ENCODE peak calls at places on chromosomes 2 and 18, in eight cellular contexts. J, R, S, Z, V, U, K and F are unnamed samples.

GRCh38 chr2:17083902-17084301 is 418.3 kb upstream of the CYRIA start:
- DNase-seq in V (no peak), U (no peak), S (peak), Z (no peak), J (peak), K (no peak), R (no peak), F (no peak)

GRCh38 chr2:6027066-6027465 is 334.9 kb downstream of the SOX11 start:
- DNase-seq in R (no peak), Z (no peak), J (no peak), V (no peak), S (no peak), K (no peak), U (no peak), F (no peak)

GRCh38 chr18:47997338-47997780 is 66.9 kb upstream of the SMAD2 start:
- DNase-seq in U (peak), Z (no peak), J (peak), S (no peak), K (no peak), R (no peak), V (no peak), F (peak)

GRCh38 chr2:143730950-143731254 is 601.7 kb downstream of the ARHGAP15 start:
- DNase-seq in Z (no peak), K (no peak), J (peak), R (no peak), S (no peak), V (no peak), U (peak), F (no peak)

GRCh38 chr2:127598711-127599110 is 47.2 kb upstream of the GPR17 start:
- DNase-seq in V (no peak), J (peak), S (no peak), U (no peak), K (no peak), Z (no peak), R (no peak), F (no peak)

GRCh38 chr18:23784811-23785245 is 95.6 kb downstream of the LAMA3 start:
- DNase-seq in K (peak), U (no peak), Z (peak), J (peak), R (no peak), V (no peak), S (peak), F (peak)

GRCh38 chr2:210252699-210253606 is 27.7 kb upstream of the ACADL start:
- DNase-seq in J (no peak), V (no peak), R (peak), Z (no peak), S (no peak), K (no peak), U (no peak), F (no peak)

GRCh38 chr2:196479350-196479749 is 160.2 kb upstream of the CCDC150 start:
- DNase-seq in K (no peak), Z (no peak), V (no peak), S (no peak), U (no peak), R (no peak), J (peak), F (peak)

GRCh38 chr2:97997774-97998392 is 2.1 kb upstream of the TMEM131 start:
- DNase-seq in R (no peak), J (no peak), V (no peak), K (no peak), S (no peak), Z (no peak), U (no peak), F (no peak)

GRCh38 chr2:41634686-41635085 is 413.1 kb upstream of the PKDCC start:
- DNase-seq in Z (no peak), K (no peak), U (no peak), J (no peak), S (no peak), V (no peak), R (no peak), F (no peak)

GRCh38 chr2:204468689-204469429 is 76.4 kb upstream of the PARD3B start:
- DNase-seq in R (no peak), S (peak), U (no peak), J (peak), Z (peak), K (no peak), V (no peak), F (peak)

GRCh38 chr2:45627911-45628310 is 16.8 kb upstream of the SRBD1 start:
- DNase-seq in K (no peak), J (peak), S (peak), Z (no peak), V (no peak), R (no peak), U (no peak), F (no peak)

GRCh38 chr18:26052497-26052896 is 37.9 kb downstream of the SS18 start:
- DNase-seq in Z (no peak), K (no peak), V (no peak), R (no peak), U (no peak), J (peak), S (no peak), F (no peak)

GRCh38 chr18:78140294-78140693 is 839.3 kb upstream of the SALL3 start:
- DNase-seq in J (no peak), K (no peak), R (no peak), V (no peak), U (no peak), S (no peak), Z (no peak), F (no peak)

GRCh38 chr2:37645363-37645762 is 26.1 kb downstream of the CDC42EP3 start:
- DNase-seq in S (peak), U (peak), J (peak), K (no peak), Z (peak), R (no peak), V (no peak), F (peak)

GRCh38 chr2:236843061-236843460 is 242.6 kb upstream of the COPS8 start:
- DNase-seq in V (no peak), J (no peak), S (no peak), K (no peak), Z (no peak), U (no peak), R (no peak), F (no peak)

GRCh38 chr18:8030201-8030600 is 463.1 kb downstream of the PTPRM start:
- DNase-seq in Z (no peak), V (no peak), U (no peak), S (no peak), J (no peak), K (no peak), R (no peak), F (no peak)

GRCh38 chr18:8034674-8035073 is 467.6 kb downstream of the PTPRM start:
- DNase-seq in S (no peak), R (no peak), J (no peak), Z (no peak), K (no peak), U (no peak), V (no peak), F (no peak)

GRCh38 chr18:8029731-8030130 is 462.6 kb downstream of the PTPRM start:
- DNase-seq in K (no peak), R (no peak), J (no peak), U (no peak), Z (no peak), S (no peak), V (no peak), F (no peak)

GRCh38 chr18:8031496-8031895 is 464.4 kb downstream of the PTPRM start:
- DNase-seq in J (no peak), V (no peak), Z (no peak), U (no peak), R (no peak), K (no peak), S (no peak), F (no peak)

DNA sequence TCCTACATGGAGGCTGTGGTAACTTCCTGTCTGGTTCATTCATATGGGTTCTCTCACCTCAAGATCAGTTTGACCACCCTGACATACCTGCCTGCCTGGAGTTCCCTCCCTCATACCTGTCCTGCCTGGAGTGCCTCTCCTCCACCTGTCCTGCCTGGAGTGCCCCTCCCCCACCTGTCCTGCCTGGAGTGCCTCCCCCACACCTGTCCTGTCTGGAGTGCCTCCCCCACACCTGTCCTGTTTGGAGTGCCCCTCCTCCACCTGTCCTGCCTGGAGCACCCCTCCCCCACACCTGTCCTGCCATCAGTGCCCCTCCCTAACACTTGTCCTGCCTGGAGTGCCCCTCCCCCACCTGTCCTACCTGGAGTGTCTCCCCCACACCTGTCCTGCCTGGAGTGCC is 461.9 kb downstream of the PTPRM start:
- DNase-seq in S (no peak), K (no peak), J (no peak), R (peak), V (no peak), Z (no peak), U (no peak), F (no peak)
- H3K4me3 ChIP-seq in S (no peak), K (no peak), J (no peak), R (no peak), V (no peak), Z (no peak), U (no peak), F (no peak)

DNA sequence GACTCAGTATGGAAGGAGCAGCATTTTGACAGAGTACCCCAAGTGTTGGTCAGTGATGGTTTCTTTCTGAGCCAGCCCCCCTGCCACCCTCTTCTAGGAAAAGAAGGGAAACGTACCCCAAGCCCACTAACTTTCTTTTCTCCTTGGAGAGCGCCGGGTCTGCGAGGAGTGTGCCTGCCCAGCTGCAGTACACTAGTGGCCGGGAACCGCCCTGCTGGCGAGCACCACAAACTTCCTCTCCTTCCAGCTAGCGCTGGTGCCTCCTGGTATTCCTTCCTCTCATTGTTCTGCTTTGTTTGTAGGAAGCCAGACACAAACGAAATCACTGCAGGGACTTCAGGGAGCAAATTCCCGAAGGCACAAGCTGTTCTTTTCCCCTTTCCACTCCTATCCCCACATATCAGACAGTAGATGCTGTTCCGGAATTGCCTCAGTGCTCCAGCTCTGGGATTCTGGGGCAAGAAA is 1.8 kb downstream of the CCDC85A start:
- DNase-seq in S (no peak), Z (no peak), R (peak), J (peak), U (no peak), K (peak), V (no peak), F (peak)
- TF ChIP-seq CTCF in S (no peak), Z (no peak), R (peak), J (peak), U (no peak), K (no peak), V (no peak), F (peak)

GRCh38 chr2:159290289-159290907 is 3.9 kb upstream of the WDSUB1 start:
- DNase-seq in S (peak), V (no peak), U (peak), J (peak), K (no peak), R (no peak), Z (peak), F (peak)
- H3K4me3 ChIP-seq in S (no peak), V (no peak), U (no peak), J (no peak), K (no peak), R (no peak), Z (no peak), F (no peak)

DNA sequence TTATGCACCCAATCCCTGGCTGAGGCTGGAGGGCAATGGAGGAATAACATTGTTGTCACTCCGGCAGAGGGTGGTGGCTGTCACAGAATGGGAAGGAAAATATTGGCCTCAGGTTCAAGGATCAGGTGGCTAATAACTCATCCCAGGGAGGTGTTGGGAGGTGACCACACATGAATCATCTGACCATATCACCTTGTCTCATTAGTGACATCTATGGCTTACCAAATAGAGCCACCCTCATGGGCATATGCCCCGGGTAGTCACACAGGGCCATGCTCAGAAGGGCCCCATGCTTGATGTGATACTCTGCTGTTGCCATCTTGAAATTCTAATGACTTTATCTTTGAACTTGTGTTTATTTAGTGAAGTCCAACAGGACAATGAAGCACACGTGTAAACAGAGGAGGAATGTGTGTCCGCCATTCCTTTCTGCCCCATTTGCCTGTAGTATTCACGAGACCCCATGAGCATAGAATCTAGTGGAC is 27.5 kb upstream of the HK2 start:
- DNase-seq in V (no peak), J (no peak), U (no peak), K (no peak), S (no peak), Z (no peak), R (no peak), F (no peak)
- TF ChIP-seq CTCF in V (no peak), J (no peak), U (no peak), K (no peak), S (no peak), Z (no peak), R (no peak), F (no peak)

DNA sequence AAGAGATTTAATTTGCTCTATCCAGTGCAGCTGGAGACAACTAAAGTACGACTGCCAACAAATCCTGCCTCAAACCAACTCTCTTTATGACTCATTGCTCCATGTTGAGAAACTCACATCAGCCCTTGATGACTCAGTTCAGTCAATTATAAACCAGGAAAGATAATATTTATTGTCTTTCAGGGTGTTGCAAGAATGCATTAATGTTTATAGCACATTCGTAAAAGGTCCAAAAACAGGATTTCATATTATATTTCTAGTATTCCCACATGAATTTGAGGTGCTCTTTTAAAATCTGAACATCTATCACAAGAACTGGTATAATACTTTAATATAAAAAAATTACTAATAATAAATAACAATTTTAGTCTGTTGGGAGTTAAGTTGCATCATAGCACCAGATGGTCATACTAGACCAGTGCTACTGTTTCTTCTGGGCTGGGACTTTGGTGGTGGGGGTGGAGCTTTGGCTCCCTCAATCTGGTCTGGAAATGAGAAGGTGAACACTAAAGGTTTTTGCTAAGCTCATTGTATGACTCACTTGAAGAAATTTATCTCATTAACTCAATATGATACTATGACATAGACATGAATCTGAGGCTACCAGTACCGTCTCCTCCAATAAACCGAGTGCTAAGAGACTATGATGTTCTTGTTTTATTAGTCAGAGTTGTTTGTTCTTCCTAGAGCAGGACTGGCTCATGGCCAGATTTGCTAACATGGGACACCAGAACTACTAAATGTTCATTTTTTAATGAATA is 26.6 kb upstream of the MAP3K20 start:
- DNase-seq in J (peak), Z (peak), K (peak), U (peak), V (peak), S (peak), R (no peak), F (peak)
- H3K4me3 ChIP-seq in J (no peak), Z (no peak), K (no peak), U (no peak), V (no peak), S (no peak), R (no peak), F (peak)

GRCh38 chr2:119591523-119591922 is 47.3 kb downstream of the CFAP221 start:
- DNase-seq in S (no peak), U (no peak), Z (no peak), K (no peak), V (no peak), J (no peak), R (no peak), F (no peak)

GRCh38 chr2:119590873-119591272 is 46.6 kb downstream of the CFAP221 start:
- DNase-seq in U (no peak), R (no peak), V (no peak), J (no peak), S (no peak), Z (no peak), K (no peak), F (no peak)

GRCh38 chr2:119596638-119597037 is 52.4 kb downstream of the CFAP221 start:
- DNase-seq in R (no peak), K (peak), U (no peak), S (no peak), J (no peak), V (no peak), Z (no peak), F (no peak)

GRCh38 chr2:119592436-119592835 is 48.2 kb downstream of the CFAP221 start:
- DNase-seq in R (no peak), S (no peak), Z (no peak), J (no peak), V (no peak), K (no peak), U (no peak), F (no peak)
- TF ChIP-seq CTCF in R (no peak), S (no peak), Z (no peak), J (no peak), V (no peak), K (no peak), U (no peak), F (no peak)

DNA sequence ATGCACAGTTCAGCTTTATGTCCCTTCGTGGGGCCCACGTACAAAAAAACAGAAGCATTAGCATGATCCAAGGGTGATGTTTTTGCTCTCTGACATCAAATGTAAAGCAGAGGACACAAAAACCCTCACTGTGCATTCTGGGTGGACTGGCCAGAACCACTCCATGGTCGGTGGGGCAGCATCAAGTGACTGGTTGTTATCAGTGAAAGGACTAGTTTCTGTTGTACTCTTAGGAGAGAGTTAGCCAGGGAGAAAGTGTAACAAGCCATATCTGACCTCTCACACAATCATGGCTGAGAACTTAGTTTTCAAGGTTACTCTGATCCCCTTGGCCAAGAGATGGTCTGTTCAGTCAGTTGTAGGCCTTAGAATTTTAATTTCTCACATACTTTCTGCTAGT is 10.1 kb upstream of the PDE11A start:
- DNase-seq in U (no peak), K (no peak), S (no peak), V (no peak), Z (no peak), J (no peak), R (no peak), F (no peak)
- H3K4me3 ChIP-seq in U (no peak), K (no peak), S (no peak), V (no peak), Z (no peak), J (no peak), R (no peak), F (no peak)

DNA sequence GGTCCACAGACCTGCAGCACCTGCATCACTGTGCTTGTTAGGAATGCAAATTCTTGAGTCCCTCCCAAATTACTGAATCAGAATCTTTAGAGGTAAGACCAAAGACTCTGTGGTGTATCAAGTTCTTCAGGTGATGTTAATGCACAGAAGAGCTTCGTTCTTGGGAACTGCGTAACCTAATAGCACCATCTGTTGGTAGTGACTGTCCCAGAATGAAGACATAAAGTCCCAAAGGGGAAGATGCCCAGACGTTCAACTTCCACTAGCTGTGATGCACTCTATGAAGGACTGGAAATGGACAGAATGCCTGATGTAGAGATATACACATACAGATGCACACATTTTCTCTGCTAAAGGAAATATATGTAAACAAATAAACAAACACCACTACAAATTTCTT is 576.0 kb downstream of the LRP1B start:
- DNase-seq in R (no peak), K (no peak), S (peak), J (peak), V (no peak), U (peak), Z (peak), F (peak)
- TF ChIP-seq CTCF in R (peak), K (peak), S (no peak), J (no peak), V (no peak), U (peak), Z (peak), F (peak)

DNA sequence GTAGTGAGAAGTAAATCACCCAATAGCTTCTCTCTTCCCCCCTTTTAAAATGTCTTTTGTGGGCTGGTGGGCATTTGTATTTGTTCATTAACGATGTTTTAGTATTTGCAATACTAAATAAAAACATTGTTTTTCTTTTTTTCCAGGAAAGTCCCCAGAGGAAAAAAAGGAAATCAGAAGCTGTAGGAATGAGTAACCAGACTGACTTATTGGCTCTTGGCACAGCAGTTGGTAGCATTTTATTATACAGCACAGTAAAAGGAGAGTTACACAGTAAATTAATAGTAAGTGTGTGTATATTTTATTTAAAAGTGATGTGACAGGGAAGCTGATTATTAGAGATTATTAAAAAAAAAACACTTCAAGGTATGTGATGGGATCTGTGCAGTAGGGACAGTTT is 7.4 kb downstream of the WDR43 start:
- DNase-seq in U (no peak), K (no peak), Z (no peak), S (no peak), V (no peak), R (no peak), J (peak), F (no peak)
- H3K4me3 ChIP-seq in U (no peak), K (no peak), Z (no peak), S (no peak), V (no peak), R (no peak), J (no peak), F (no peak)

GRCh38 chr18:49464718-49465598 is 4.5 kb upstream of the DYM start:
- DNase-seq in K (no peak), V (no peak), Z (no peak), S (peak), J (peak), U (no peak), R (no peak), F (peak)
- TF ChIP-seq CTCF in K (no peak), V (no peak), Z (no peak), S (no peak), J (no peak), U (no peak), R (no peak), F (no peak)